ENCODE peak calls at places on chromosomes 3 and 15, in nine cellular contexts. N, H, G, O, T, P, F, X and R are unnamed samples.

GRCh38 chr3:197398301-197398878 is 100.0 kb upstream of the DLG1 start:
- DNase-seq in H (no peak), N (no peak), O (no peak), T (no peak), X (no peak), F (no peak), G (no peak), P (peak; percentile 23), R (no peak)

GRCh38 chr15:89383635-89384604 is 49.3 kb upstream of the POLG start:
- DNase-seq in H (peak; percentile 87), P (no peak), T (peak; percentile 81), F (no peak), O (no peak), X (no peak), N (peak; percentile 76), G (peak; percentile 53), R (peak; percentile 96)

GRCh38 chr15:47803767-47804166 is 86.5 kb downstream of the SEMA6D start:
- DNase-seq in N (no peak), T (no peak), G (no peak), O (no peak), P (no peak), F (no peak), X (no peak), H (no peak), R (peak; percentile 67)

GRCh38 chr3:189038773-189039720 is 132.7 kb upstream of the TPRG1 start:
- DNase-seq in O (no peak), H (no peak), G (no peak), X (no peak), N (no peak), T (no peak), P (no peak), F (no peak), R (no peak)

GRCh38 chr3:170469151-170470062 is 50.7 kb downstream of the CLDN11 start:
- DNase-seq in O (no peak), N (no peak), X (no peak), T (peak; percentile 68), G (no peak), F (peak; percentile 86), P (no peak), H (no peak), R (no peak)

GRCh38 chr3:164418426-164418825 is 659.9 kb downstream of the SI start:
- DNase-seq in X (no peak), T (no peak), N (no peak), P (no peak), F (no peak), O (no peak), G (no peak), H (no peak), R (no peak)

GRCh38 chr15:44296625-44297524 is 8.4 kb downstream of the GOLM2 start:
- DNase-seq in F (peak; percentile 45), N (no peak), O (no peak), X (no peak), G (peak; percentile 18), T (peak; percentile 81), H (no peak), P (no peak), R (peak; percentile 81)

GRCh38 chr3:14440531-14441239 is 38.3 kb downstream of the SLC6A6 start:
- DNase-seq in X (no peak), P (no peak), F (peak; percentile 39), G (no peak), H (no peak), O (no peak), N (no peak), T (peak; percentile 21), R (no peak)

GRCh38 chr15:99961011-99961441 is 227.8 kb upstream of the LYSMD4 start:
- DNase-seq in X (no peak), T (peak; percentile 56), H (peak; percentile 48), P (peak; percentile 70), G (peak; percentile 41), O (no peak), F (no peak), N (peak; percentile 56), R (peak; percentile 53)

GRCh38 chr3:90054306-90054705 is 946.9 kb downstream of the EPHA3 start:
- DNase-seq in X (no peak), G (no peak), T (no peak), P (no peak), H (no peak), O (no peak), F (no peak), N (no peak), R (no peak)

GRCh38 chr3:55718074-55718473 is 231.0 kb upstream of the WNT5A start:
- DNase-seq in T (no peak), P (no peak), F (no peak), G (no peak), H (no peak), N (no peak), O (no peak), X (no peak), R (no peak)

GRCh38 chr3:15630646-15631350 is 29.3 kb downstream of the BTD start:
- DNase-seq in H (no peak), G (no peak), F (peak; percentile 79), N (peak; percentile 60), X (no peak), O (no peak), T (peak; percentile 86), P (no peak), R (peak; percentile 87)

GRCh38 chr15:62362608-62363007 is 197.5 kb upstream of the C2CD4B start:
- DNase-seq in O (no peak), N (no peak), T (no peak), P (no peak), G (no peak), H (no peak), F (peak; percentile 65), X (no peak), R (peak; percentile 53)

GRCh38 chr3:72907851-72908620 is 20.2 kb downstream of the GXYLT2 start:
- DNase-seq in F (peak; percentile 57), H (no peak), O (no peak), T (peak; percentile 60), P (peak; percentile 83), X (no peak), G (peak; percentile 70), N (peak; percentile 66), R (peak; percentile 82)

GRCh38 chr3:176155012-176155411 is 1042.3 kb downstream of the TBL1XR1 start:
- DNase-seq in X (no peak), T (peak; percentile 68), H (no peak), O (no peak), N (no peak), G (no peak), P (no peak), F (no peak), R (no peak)

GRCh38 chr15:96296264-96296663 is 34.2 kb upstream of the NR2F2 start:
- DNase-seq in X (no peak), N (no peak), G (no peak), H (no peak), P (no peak), O (no peak), F (peak; percentile 71), T (peak; percentile 85), R (peak; percentile 67)

GRCh38 chr15:37695719-37696118 is 238.7 kb upstream of the TMCO5A start:
- DNase-seq in H (no peak), O (no peak), G (no peak), P (no peak), T (no peak), F (peak; percentile 10), N (no peak), X (no peak), R (no peak)

GRCh38 chr3:197547618-197548017 is 8.2 kb downstream of the BDH1 start:
- DNase-seq in O (no peak), G (no peak), X (no peak), T (no peak), P (no peak), N (no peak), H (no peak), F (no peak), R (no peak)

GRCh38 chr3:45516829-45517228 is 77.7 kb upstream of the LIMD1 start:
- DNase-seq in X (no peak), P (no peak), H (no peak), O (no peak), N (no peak), G (no peak), F (no peak), T (no peak), R (no peak)
- TF ChIP-seq CTCF in X (no peak), P (no peak), H (no peak), O (no peak), N (no peak), G (no peak), F (no peak), T (no peak), R (no peak)

GRCh38 chr15:53218996-53219580 is 429.0 kb upstream of the ONECUT1 start:
- DNase-seq in H (no peak), F (no peak), T (no peak), X (no peak), N (no peak), O (no peak), P (no peak), G (no peak), R (no peak)

GRCh38 chr15:53212785-53213184 is 422.6 kb upstream of the ONECUT1 start:
- DNase-seq in F (no peak), H (no peak), P (no peak), G (no peak), O (no peak), X (no peak), N (no peak), T (no peak), R (no peak)

GRCh38 chr15:53210653-53211052 is 420.5 kb upstream of the ONECUT1 start:
- DNase-seq in X (no peak), P (no peak), H (no peak), T (no peak), F (no peak), N (no peak), O (no peak), G (no peak), R (no peak)

GRCh38 chr15:53213336-53213735 is 423.2 kb upstream of the ONECUT1 start:
- DNase-seq in T (no peak), P (no peak), G (no peak), H (no peak), X (no peak), O (no peak), N (no peak), F (no peak), R (no peak)

GRCh38 chr15:53216036-53216435 is 425.9 kb upstream of the ONECUT1 start:
- DNase-seq in X (no peak), G (no peak), N (no peak), T (no peak), F (no peak), P (no peak), O (no peak), H (no peak), R (no peak)
- TF ChIP-seq CTCF in X (no peak), G (no peak), N (no peak), T (no peak), F (no peak), P (no peak), O (no peak), H (no peak), R (no peak)

DNA sequence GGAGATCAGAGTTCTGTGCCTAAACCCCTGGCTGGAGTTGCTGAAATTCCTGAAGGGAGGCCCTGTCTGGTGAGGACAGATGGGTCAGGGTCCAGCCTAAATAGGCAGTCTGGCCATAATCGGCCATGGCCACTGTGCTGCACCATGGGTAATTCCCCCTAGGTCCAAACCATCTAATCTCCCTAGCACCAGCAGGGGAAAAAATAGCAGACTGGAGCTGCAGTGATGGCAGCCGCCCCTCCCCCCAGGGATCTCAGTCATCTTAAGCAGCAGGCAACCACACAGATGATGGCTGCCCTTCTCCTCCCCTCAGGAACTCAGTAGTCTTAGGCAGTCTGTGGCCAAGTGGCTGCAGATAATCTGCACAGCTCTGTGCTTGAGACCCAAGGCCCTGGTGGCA is 68.4 kb upstream of the CD96 start:
- DNase-seq in G (no peak), P (no peak), F (no peak), H (no peak), N (no peak), X (no peak), T (no peak), O (no peak), R (no peak)
- TF ChIP-seq CTCF in G (no peak), P (no peak), F (no peak), H (no peak), N (no peak), X (no peak), T (no peak), O (no peak), R (no peak)

GRCh38 chr3:24709921-24710320 is 215.3 kb upstream of the THRB start:
- DNase-seq in H (no peak), G (no peak), P (no peak), T (no peak), O (no peak), N (no peak), F (no peak), X (no peak), R (no peak)
- TF ChIP-seq CTCF in H (no peak), G (no peak), P (no peak), T (no peak), O (no peak), N (no peak), F (no peak), X (no peak), R (no peak)